ENCODE peak calls at places on chromosomes 5 and 9, in eight cellular contexts. O is iris pigment epithelial cell; S is stimulated activated CD8-positive, alpha-beta memory T cell treated with anti-CD3 and anti-CD28 coated beads, Interleukin-4, amount 100 ng/mL, for 4 hours; Z is neuronal stem cell; J is activated T-cell treated with anti-CD3 and anti-CD28 coated beads, Interleukin-2, amount 50 U/mL, for 1 hour; I is islet precursor cell; D is NT2/D1; Y is left lobe of liver. H is an unnamed sample.

GRCh38 chr9:128100581-128100980 is 26.9 kb downstream of the PTGES2 start:
- DNase-seq in D (no peak), O (no peak), Z (no peak), I (no peak), S (no peak), J (no peak), Y (peak), H (no peak)

GRCh38 chr5:5218396-5218795 is 78.3 kb downstream of the ADAMTS16 start:
- DNase-seq in O (no peak), D (no peak), I (no peak), Z (no peak), Y (no peak), J (no peak), S (no peak), H (no peak)

GRCh38 chr5:76403963-76404693 is 1.0 kb downstream of the IQGAP2 start:
- DNase-seq in Z (peak), I (peak), S (peak), O (peak), J (peak), D (peak), Y (peak), H (no peak)

GRCh38 chr5:127187711-127188110 is 102.9 kb upstream of the MEGF10 start:
- DNase-seq in J (no peak), S (no peak), O (no peak), D (no peak), I (no peak), Z (no peak), Y (no peak), H (no peak)

GRCh38 chr5:141439411-141440141 is 9.3 kb downstream of the PCDHGA12 start:
- DNase-seq in I (no peak), S (no peak), Z (no peak), O (no peak), J (no peak), Y (no peak), D (no peak), H (no peak)

GRCh38 chr9:37920471-37921167 is 16.7 kb upstream of the SLC25A51 start:
- DNase-seq in S (no peak), I (peak), Y (no peak), Z (peak), J (no peak), O (no peak), D (peak), H (peak)

GRCh38 chr9:91060520-91061343 is 259.1 kb downstream of the SYK start:
- DNase-seq in J (no peak), D (no peak), O (peak), S (no peak), I (peak), Y (peak), Z (no peak), H (no peak)

GRCh38 chr5:5605170-5605764 is 182.8 kb downstream of the ICE1 start:
- DNase-seq in J (no peak), Z (no peak), Y (no peak), I (no peak), O (no peak), S (no peak), D (no peak), H (no peak)

H was measured in ecto neural progenitor cell.